ENCODE peak calls at places on chromosome 7, in seven cellular contexts. One of them, this sample, is unnamed.

GRCh38 chr7:50653116-50653854 is 88.1 kb upstream of the DDC start:
- DNase-seq in WTC11: no peak
- DNase-seq in GM19239: no peak
- DNase-seq in activated T-helper 9 cell treated with anti-CD3 and anti-CD28 coated beads, Interleukin-2, amount 50 U/mL, for 16 hours: no peak
- DNase-seq in cardiac muscle cell: no peak
- DNase-seq in glutamatergic neuron: no peak
- DNase-seq in aorta: peak; percentile 71
- DNase-seq in this sample: no peak

GRCh38 chr7:105389090-105389650 is 449 bp upstream of the SRPK2 start:
- DNase-seq in WTC11: peak; percentile 50
- DNase-seq in GM19239: peak; percentile 52
- DNase-seq in activated T-helper 9 cell treated with anti-CD3 and anti-CD28 coated beads, Interleukin-2, amount 50 U/mL, for 16 hours: no peak
- DNase-seq in cardiac muscle cell: peak; percentile 77
- DNase-seq in glutamatergic neuron: peak; percentile 68
- DNase-seq in aorta: peak; percentile 71
- DNase-seq in this sample: no peak

GRCh38 chr7:135979674-135980660 is 2.8 kb upstream of the MTPN start:
- DNase-seq in WTC11: no peak
- DNase-seq in GM19239: no peak
- DNase-seq in activated T-helper 9 cell treated with anti-CD3 and anti-CD28 coated beads, Interleukin-2, amount 50 U/mL, for 16 hours: no peak
- DNase-seq in cardiac muscle cell: no peak
- DNase-seq in glutamatergic neuron: no peak
- DNase-seq in aorta: no peak
- DNase-seq in this sample: no peak

GRCh38 chr7:47573758-47574472 is 8.0 kb downstream of the TNS3 start:
- DNase-seq in WTC11: no peak
- DNase-seq in GM19239: no peak
- DNase-seq in activated T-helper 9 cell treated with anti-CD3 and anti-CD28 coated beads, Interleukin-2, amount 50 U/mL, for 16 hours: no peak
- DNase-seq in cardiac muscle cell: no peak
- DNase-seq in glutamatergic neuron: no peak
- DNase-seq in aorta: peak; percentile 71
- DNase-seq in this sample: no peak

GRCh38 chr7:28660132-28660531 is 247.8 kb downstream of the CREB5 start:
- DNase-seq in WTC11: no peak
- DNase-seq in GM19239: no peak
- DNase-seq in activated T-helper 9 cell treated with anti-CD3 and anti-CD28 coated beads, Interleukin-2, amount 50 U/mL, for 16 hours: no peak
- DNase-seq in cardiac muscle cell: no peak
- DNase-seq in glutamatergic neuron: no peak
- DNase-seq in aorta: no peak
- DNase-seq in this sample: no peak

GRCh38 chr7:25122373-25122772 is 2.7 kb downstream of the CYCS start:
- DNase-seq in WTC11: no peak
- DNase-seq in GM19239: no peak
- DNase-seq in activated T-helper 9 cell treated with anti-CD3 and anti-CD28 coated beads, Interleukin-2, amount 50 U/mL, for 16 hours: no peak
- DNase-seq in cardiac muscle cell: no peak
- DNase-seq in glutamatergic neuron: no peak
- DNase-seq in aorta: no peak
- DNase-seq in this sample: no peak

GRCh38 chr7:1022356-1022755 is 22.0 kb upstream of the GPR146 start:
- DNase-seq in WTC11: no peak
- DNase-seq in GM19239: no peak
- DNase-seq in activated T-helper 9 cell treated with anti-CD3 and anti-CD28 coated beads, Interleukin-2, amount 50 U/mL, for 16 hours: no peak
- DNase-seq in cardiac muscle cell: no peak
- DNase-seq in glutamatergic neuron: no peak
- DNase-seq in aorta: peak; percentile 15
- DNase-seq in this sample: no peak

GRCh38 chr7:146773506-146773905 is 656.9 kb downstream of the CNTNAP2 start:
- DNase-seq in WTC11: no peak
- DNase-seq in GM19239: no peak
- DNase-seq in activated T-helper 9 cell treated with anti-CD3 and anti-CD28 coated beads, Interleukin-2, amount 50 U/mL, for 16 hours: no peak
- DNase-seq in cardiac muscle cell: no peak
- DNase-seq in glutamatergic neuron: no peak
- DNase-seq in aorta: no peak
- DNase-seq in this sample: no peak

GRCh38 chr7:132899-133298 is 59.5 kb upstream of the FAM20C start:
- DNase-seq in WTC11: no peak
- DNase-seq in GM19239: no peak
- DNase-seq in activated T-helper 9 cell treated with anti-CD3 and anti-CD28 coated beads, Interleukin-2, amount 50 U/mL, for 16 hours: no peak
- DNase-seq in cardiac muscle cell: no peak
- DNase-seq in glutamatergic neuron: no peak
- DNase-seq in aorta: no peak
- DNase-seq in this sample: no peak

GRCh38 chr7:108326938-108327337 is 129.3 kb downstream of the NRCAM start:
- DNase-seq in WTC11: no peak
- DNase-seq in GM19239: no peak
- DNase-seq in activated T-helper 9 cell treated with anti-CD3 and anti-CD28 coated beads, Interleukin-2, amount 50 U/mL, for 16 hours: no peak
- DNase-seq in cardiac muscle cell: no peak
- DNase-seq in glutamatergic neuron: no peak
- DNase-seq in aorta: no peak
- DNase-seq in this sample: no peak

GRCh38 chr7:55733584-55733983 is 129.0 kb downstream of the SEPTIN14 start:
- DNase-seq in WTC11: no peak
- DNase-seq in GM19239: no peak
- DNase-seq in activated T-helper 9 cell treated with anti-CD3 and anti-CD28 coated beads, Interleukin-2, amount 50 U/mL, for 16 hours: no peak
- DNase-seq in cardiac muscle cell: no peak
- DNase-seq in glutamatergic neuron: no peak
- DNase-seq in aorta: no peak
- DNase-seq in this sample: no peak

GRCh38 chr7:24354456-24354855 is 70.5 kb downstream of the NPY start:
- DNase-seq in WTC11: no peak
- DNase-seq in GM19239: no peak
- DNase-seq in activated T-helper 9 cell treated with anti-CD3 and anti-CD28 coated beads, Interleukin-2, amount 50 U/mL, for 16 hours: no peak
- DNase-seq in cardiac muscle cell: no peak
- DNase-seq in glutamatergic neuron: no peak
- DNase-seq in aorta: no peak
- DNase-seq in this sample: no peak

GRCh38 chr7:2928613-2929311 is 84.7 kb upstream of the GNA12 start:
- DNase-seq in WTC11: peak; percentile 8
- DNase-seq in GM19239: no peak
- DNase-seq in activated T-helper 9 cell treated with anti-CD3 and anti-CD28 coated beads, Interleukin-2, amount 50 U/mL, for 16 hours: no peak
- DNase-seq in cardiac muscle cell: no peak
- DNase-seq in glutamatergic neuron: peak; percentile 68
- DNase-seq in aorta: peak; percentile 40
- DNase-seq in this sample: no peak

GRCh38 chr7:2242541-2243482 is 786 bp downstream of the NUDT1 start:
- DNase-seq in WTC11: no peak
- DNase-seq in GM19239: no peak
- DNase-seq in activated T-helper 9 cell treated with anti-CD3 and anti-CD28 coated beads, Interleukin-2, amount 50 U/mL, for 16 hours: no peak
- DNase-seq in cardiac muscle cell: no peak
- DNase-seq in glutamatergic neuron: no peak
- DNase-seq in aorta: no peak
- DNase-seq in this sample: no peak

GRCh38 chr7:101630591-101630990 is 1.5 kb upstream of the MYL10 start:
- DNase-seq in WTC11: no peak
- DNase-seq in GM19239: no peak
- DNase-seq in activated T-helper 9 cell treated with anti-CD3 and anti-CD28 coated beads, Interleukin-2, amount 50 U/mL, for 16 hours: no peak
- DNase-seq in cardiac muscle cell: no peak
- DNase-seq in glutamatergic neuron: no peak
- DNase-seq in aorta: no peak
- DNase-seq in this sample: no peak

GRCh38 chr7:134313543-134313942 is 3.2 kb downstream of the SLC35B4 start:
- DNase-seq in WTC11: no peak
- DNase-seq in GM19239: no peak
- DNase-seq in activated T-helper 9 cell treated with anti-CD3 and anti-CD28 coated beads, Interleukin-2, amount 50 U/mL, for 16 hours: no peak
- DNase-seq in cardiac muscle cell: no peak
- DNase-seq in glutamatergic neuron: no peak
- DNase-seq in aorta: no peak
- DNase-seq in this sample: no peak

GRCh38 chr7:134941947-134942346 is 44.4 kb upstream of the AGBL3 start:
- DNase-seq in WTC11: no peak
- DNase-seq in GM19239: no peak
- DNase-seq in activated T-helper 9 cell treated with anti-CD3 and anti-CD28 coated beads, Interleukin-2, amount 50 U/mL, for 16 hours: no peak
- DNase-seq in cardiac muscle cell: no peak
- DNase-seq in glutamatergic neuron: no peak
- DNase-seq in aorta: no peak
- DNase-seq in this sample: no peak

GRCh38 chr7:16397497-16398210 is 23.7 kb downstream of the CRPPA start:
- DNase-seq in WTC11: no peak
- DNase-seq in GM19239: no peak
- DNase-seq in activated T-helper 9 cell treated with anti-CD3 and anti-CD28 coated beads, Interleukin-2, amount 50 U/mL, for 16 hours: no peak
- DNase-seq in cardiac muscle cell: peak; percentile 7
- DNase-seq in glutamatergic neuron: no peak
- DNase-seq in aorta: no peak
- DNase-seq in this sample: no peak

GRCh38 chr7:47380325-47381131 is 201.4 kb downstream of the TNS3 start:
- DNase-seq in WTC11: peak; percentile 49
- DNase-seq in GM19239: no peak
- DNase-seq in activated T-helper 9 cell treated with anti-CD3 and anti-CD28 coated beads, Interleukin-2, amount 50 U/mL, for 16 hours: no peak
- DNase-seq in cardiac muscle cell: peak; percentile 23
- DNase-seq in glutamatergic neuron: no peak
- DNase-seq in aorta: no peak
- DNase-seq in this sample: no peak

GRCh38 chr7:45593121-45593541 is 19.0 kb downstream of the ADCY1 start:
- DNase-seq in WTC11: no peak
- DNase-seq in GM19239: no peak
- DNase-seq in activated T-helper 9 cell treated with anti-CD3 and anti-CD28 coated beads, Interleukin-2, amount 50 U/mL, for 16 hours: no peak
- DNase-seq in cardiac muscle cell: no peak
- DNase-seq in glutamatergic neuron: no peak
- DNase-seq in aorta: no peak
- DNase-seq in this sample: no peak

GRCh38 chr7:129670636-129671035 is 59.1 kb downstream of the NRF1 start:
- DNase-seq in WTC11: no peak
- DNase-seq in GM19239: no peak
- DNase-seq in activated T-helper 9 cell treated with anti-CD3 and anti-CD28 coated beads, Interleukin-2, amount 50 U/mL, for 16 hours: no peak
- DNase-seq in cardiac muscle cell: no peak
- DNase-seq in glutamatergic neuron: no peak
- DNase-seq in aorta: no peak
- DNase-seq in this sample: no peak

GRCh38 chr7:16170671-16171070 is 250.7 kb downstream of the CRPPA start:
- DNase-seq in WTC11: no peak
- DNase-seq in GM19239: no peak
- DNase-seq in activated T-helper 9 cell treated with anti-CD3 and anti-CD28 coated beads, Interleukin-2, amount 50 U/mL, for 16 hours: no peak
- DNase-seq in cardiac muscle cell: no peak
- DNase-seq in glutamatergic neuron: no peak
- DNase-seq in aorta: no peak
- DNase-seq in this sample: no peak